ENCODE peak calls at places on chromosomes 16 and 17, in nine cellular contexts. D is brain microvascular endothelial cell; T is colonic mucosa; G is mucosa of descending colon; L is fibroblast of pulmonary artery; E is activated CD8-positive, alpha-beta T cell treated with anti-CD3 and anti-CD28 coated beads for 36 hours; S is B cell; Z is glutamatergic neuron; O is body of pancreas. R is an unnamed sample.

GRCh38 chr17:15348030-15348429 is 6.6 kb upstream of the TEKT3 start:
- DNase-seq in D (no peak), T (peak; percentile 89), G (peak; percentile 71), L (no peak), E (no peak), S (no peak), Z (no peak), O (no peak), R (no peak)

GRCh38 chr17:2867441-2868424 is 71.5 kb downstream of the RAP1GAP2 start:
- DNase-seq in D (peak; percentile 46), T (no peak), G (no peak), L (peak; percentile 49), E (no peak), S (no peak), Z (peak; percentile 42), O (peak; percentile 77), R (no peak)

GRCh38 chr16:6483634-6484033 is 849.0 kb upstream of the RBFOX1 start:
- DNase-seq in D (no peak), T (no peak), G (no peak), L (no peak), E (no peak), S (no peak), Z (peak; percentile 30), O (no peak), R (no peak)

GRCh38 chr17:15463363-15463762 is 4.1 kb downstream of the CDRT4 start:
- DNase-seq in D (peak; percentile 33), T (no peak), G (no peak), L (peak; percentile 68), E (no peak), S (no peak), Z (no peak), O (peak; percentile 46), R (no peak)

GRCh38 chr17:7241783-7242716 is at the start of gene GABARAP:
- DNase-seq in D (peak; percentile 88), T (peak; percentile 96), G (peak; percentile 96), L (peak; percentile 95), E (peak; percentile 94), S (peak; percentile 88), Z (peak; percentile 92), O (peak; percentile 95), R (peak; percentile 92)

GRCh38 chr16:9541723-9542122 is 450.3 kb downstream of the HAPSTR1 start:
- DNase-seq in D (no peak), T (no peak), G (no peak), L (no peak), E (no peak), S (no peak), Z (no peak), O (no peak), R (no peak)

GRCh38 chr17:77907497-77908120 is 50.9 kb upstream of the TNRC6C start:
- DNase-seq in D (no peak), T (no peak), G (no peak), L (no peak), E (no peak), S (no peak), Z (no peak), O (peak; percentile 6), R (no peak)

GRCh38 chr16:71854369-71854948 is 8.7 kb downstream of the ATXN1L start:
- DNase-seq in D (no peak), T (no peak), G (no peak), L (no peak), E (no peak), S (no peak), Z (no peak), O (no peak), R (no peak)

GRCh38 chr17:10435096-10435495 is 13.3 kb upstream of the MYH8 start:
- DNase-seq in D (no peak), T (no peak), G (no peak), L (no peak), E (no peak), S (no peak), Z (no peak), O (no peak), R (no peak)

GRCh38 chr17:65137076-65137935 is at the start of gene RGS9:
- DNase-seq in D (peak; percentile 34), T (peak; percentile 86), G (peak; percentile 88), L (peak; percentile 63), E (peak; percentile 84), S (peak; percentile 90), Z (peak; percentile 84), O (peak; percentile 86), R (peak; percentile 87)

GRCh38 chr17:73247728-73248127 is 14.0 kb downstream of the CPSF4L start:
- DNase-seq in D (no peak), T (no peak), G (no peak), L (peak; percentile 44), E (no peak), S (no peak), Z (no peak), O (no peak), R (no peak)

GRCh38 chr17:29661220-29661619 is 38.5 kb upstream of the CORO6 start:
- DNase-seq in D (no peak), T (no peak), G (no peak), L (no peak), E (no peak), S (no peak), Z (no peak), O (no peak), R (no peak)
- TF ChIP-seq CTCF in D (no peak), T (no peak), G (no peak), L (no peak), E (no peak), S (no peak), Z (no peak), O (no peak), R (no peak)

DNA sequence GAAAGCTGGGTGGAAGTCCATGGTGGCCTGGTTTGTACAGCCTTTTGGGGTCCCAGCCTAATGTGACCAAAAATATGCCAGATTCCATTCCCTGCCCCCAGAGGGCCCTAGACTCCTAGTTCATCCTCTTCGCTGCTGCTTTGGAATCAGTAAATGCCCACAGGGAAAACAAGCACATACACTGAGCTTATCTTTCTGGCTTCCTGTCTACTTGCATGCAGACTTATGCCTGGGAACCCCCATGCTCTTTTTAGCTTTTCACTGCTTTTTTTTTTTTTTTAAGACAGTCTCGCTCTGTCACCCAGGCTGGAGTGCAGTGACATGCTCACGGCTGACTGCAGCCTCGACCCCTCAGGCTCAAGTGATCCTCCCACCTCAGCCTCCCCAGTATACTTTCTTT is 6.2 kb upstream of the CD300LG start:
- DNase-seq in D (peak; percentile 50), T (no peak), G (peak; percentile 11), L (peak; percentile 69), E (no peak), S (no peak), Z (no peak), O (no peak), R (no peak)
- TF ChIP-seq CTCF in D (peak; percentile 61), T (no peak), G (no peak), L (peak; percentile 54), E (no peak), S (no peak), Z (no peak), O (no peak), R (no peak)

GRCh38 chr17:44997733-44998520 is 29.8 kb upstream of the C1QL1 start:
- DNase-seq in D (no peak), T (no peak), G (no peak), L (peak; percentile 35), E (no peak), S (no peak), Z (no peak), O (no peak), R (no peak)
- TF ChIP-seq CTCF in D (no peak), T (no peak), G (no peak), L (no peak), E (no peak), S (no peak), Z (no peak), O (no peak), R (no peak)

GRCh38 chr16:88533381-88533831 is 36.8 kb upstream of the ZC3H18 start:
- DNase-seq in D (peak; percentile 7), T (no peak), G (no peak), L (no peak), E (no peak), S (no peak), Z (no peak), O (no peak), R (no peak)

GRCh38 chr16:88535857-88536222 is 34.4 kb upstream of the ZC3H18 start:
- DNase-seq in D (no peak), T (no peak), G (no peak), L (no peak), E (no peak), S (no peak), Z (no peak), O (no peak), R (no peak)

GRCh38 chr16:88535181-88535856 is 34.9 kb upstream of the ZC3H18 start:
- DNase-seq in D (no peak), T (no peak), G (no peak), L (no peak), E (peak; percentile 20), S (no peak), Z (no peak), O (no peak), R (no peak)

GRCh38 chr16:88533945-88534641 is 36.1 kb upstream of the ZC3H18 start:
- DNase-seq in D (peak; percentile 29), T (peak; percentile 75), G (peak; percentile 85), L (peak; percentile 58), E (peak; percentile 80), S (peak; percentile 100), Z (peak; percentile 85), O (no peak), R (peak; percentile 67)

GRCh38 chr16:88534731-88535141 is 35.5 kb upstream of the ZC3H18 start:
- DNase-seq in D (peak; percentile 13), T (no peak), G (peak; percentile 78), L (peak; percentile 35), E (peak; percentile 59), S (no peak), Z (peak; percentile 59), O (no peak), R (no peak)
- TF ChIP-seq CTCF in D (peak; percentile 19), T (no peak), G (no peak), L (no peak), E (no peak), S (no peak), Z (no peak), O (no peak), R (no peak)

GRCh38 chr17:56176101-56176500 is 22.8 kb downstream of the ANKFN1 start:
- DNase-seq in D (no peak), T (no peak), G (no peak), L (peak; percentile 12), E (no peak), S (no peak), Z (no peak), O (no peak), R (no peak)
- TF ChIP-seq CTCF in D (peak; percentile 2), T (no peak), G (no peak), L (no peak), E (no peak), S (no peak), Z (no peak), O (no peak), R (no peak)

DNA sequence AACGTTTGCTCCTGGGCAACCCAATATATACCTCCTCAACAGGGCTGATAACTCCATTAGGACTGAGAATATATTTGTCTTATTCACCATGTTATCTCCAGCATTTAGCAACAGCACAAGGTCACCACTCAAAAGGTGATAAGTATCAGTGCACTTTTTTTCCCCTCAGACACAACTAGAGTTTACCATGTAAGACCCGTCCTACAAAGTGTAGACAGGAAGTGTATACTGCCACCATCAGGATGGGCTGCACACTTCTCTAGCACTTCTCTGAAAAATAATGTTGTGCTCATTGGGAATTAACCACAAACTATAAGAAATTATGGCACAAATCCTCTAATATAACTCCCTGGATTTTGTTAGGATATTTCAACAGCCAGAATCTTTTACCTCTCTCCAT is 5.7 kb upstream of the VAT1L start:
- DNase-seq in D (no peak), T (no peak), G (no peak), L (no peak), E (no peak), S (no peak), Z (no peak), O (no peak), R (no peak)
- TF ChIP-seq CTCF in D (peak; percentile 60), T (no peak), G (no peak), L (peak; percentile 31), E (no peak), S (no peak), Z (peak; percentile 24), O (peak; percentile 7), R (peak; percentile 8)

GRCh38 chr16:1932050-1933028 is 10.7 kb downstream of the MSRB1 start:
- DNase-seq in D (no peak), T (peak; percentile 59), G (no peak), L (peak; percentile 14), E (no peak), S (no peak), Z (peak; percentile 39), O (peak; percentile 92), R (no peak)
- TF ChIP-seq CTCF in D (peak; percentile 26), T (peak; percentile 15), G (no peak), L (peak; percentile 3), E (no peak), S (no peak), Z (no peak), O (peak; percentile 18), R (no peak)

R was measured in MM.1S.